ENCODE peak calls at places on chromosomes 3 and 15, in six cellular contexts. H is IMR-90, D is mesendoderm, P is H1, Y is neuronal stem cell, F is mesenchymal stem cell. E is an unnamed sample.

GRCh38 chr15:100114100-100114499 is 227.7 kb downstream of the ADAMTS17 start:
- DNase-seq in H (peak; percentile 92), D (no peak), P (no peak), Y (no peak), F (peak; percentile 89), E (no peak)

GRCh38 chr3:157311633-157312365 is 124.9 kb upstream of the PTX3 start:
- DNase-seq in H (peak; percentile 94), D (no peak), P (no peak), Y (no peak), F (peak; percentile 33), E (peak; percentile 76)

GRCh38 chr3:86180696-86181095 is 810.3 kb downstream of the VGLL3 start:
- DNase-seq in H (no peak), D (peak; percentile 71), P (no peak), Y (no peak), F (no peak), E (peak; percentile 1)

GRCh38 chr3:21654662-21655061 is 96.3 kb downstream of the ZNF385D start:
- DNase-seq in H (peak; percentile 78), D (no peak), P (no peak), Y (no peak), F (no peak), E (no peak)

GRCh38 chr15:44296625-44297524 is 8.4 kb downstream of the GOLM2 start:
- DNase-seq in H (peak; percentile 78), D (peak; percentile 80), P (no peak), Y (no peak), F (peak; percentile 65), E (no peak)

GRCh38 chr3:5791558-5791957 is 604.1 kb downstream of the EDEM1 start:
- DNase-seq in H (no peak), D (peak; percentile 57), P (no peak), Y (no peak), F (peak; percentile 45), E (no peak)

GRCh38 chr15:34018021-34018645 is 20.9 kb downstream of the AVEN start:
- DNase-seq in H (no peak), D (no peak), P (no peak), Y (no peak), F (no peak), E (no peak)

GRCh38 chr3:111989061-111989678 is 9.6 kb upstream of the TAGLN3 start:
- DNase-seq in H (peak; percentile 80), D (peak; percentile 74), P (no peak), Y (no peak), F (peak; percentile 78), E (peak; percentile 74)

GRCh38 chr3:67524046-67524445 is 130.4 kb downstream of the SUCLG2 start:
- DNase-seq in H (peak; percentile 32), D (no peak), P (no peak), Y (no peak), F (no peak), E (peak; percentile 70)

GRCh38 chr15:75436861-75437260 is 14.6 kb downstream of the SIN3A start:
- DNase-seq in H (no peak), D (no peak), P (no peak), Y (no peak), F (no peak), E (no peak)

GRCh38 chr3:138114988-138115971 is at the start of gene DZIP1L:
- DNase-seq in H (peak; percentile 70), D (peak; percentile 91), P (peak; percentile 84), Y (peak; percentile 76), F (peak; percentile 89), E (peak; percentile 45)

GRCh38 chr3:4531478-4532025 is 38.4 kb downstream of the ITPR1 start:
- DNase-seq in H (peak; percentile 1), D (peak; percentile 43), P (no peak), Y (no peak), F (no peak), E (no peak)

GRCh38 chr3:5198313-5198677 is 10.8 kb downstream of the EDEM1 start:
- DNase-seq in H (no peak), D (peak; percentile 74), P (no peak), Y (no peak), F (no peak), E (peak; percentile 54)

GRCh38 chr3:55750525-55750924 is 263.4 kb upstream of the WNT5A start:
- DNase-seq in H (peak; percentile 87), D (no peak), P (no peak), Y (no peak), F (peak; percentile 93), E (peak; percentile 76)

GRCh38 chr3:30610702-30611410 is 4.5 kb downstream of the TGFBR2 start:
- DNase-seq in H (no peak), D (no peak), P (no peak), Y (no peak), F (no peak), E (no peak)

GRCh38 chr3:57068437-57069089 is 8.1 kb downstream of the SPATA12 start:
- DNase-seq in H (peak; percentile 61), D (no peak), P (no peak), Y (no peak), F (peak; percentile 88), E (peak; percentile 45)

GRCh38 chr15:58469432-58470353 is 37.9 kb downstream of the LIPC start:
- DNase-seq in H (peak; percentile 97), D (peak; percentile 95), P (no peak), Y (no peak), F (peak; percentile 86), E (peak; percentile 97)

GRCh38 chr15:49238342-49238741 is 68.3 kb downstream of the GALK2 start:
- DNase-seq in H (peak; percentile 96), D (no peak), P (no peak), Y (no peak), F (peak; percentile 96), E (no peak)

GRCh38 chr3:38029400-38030125 is at the start of gene PLCD1:
- DNase-seq in H (no peak), D (peak; percentile 75), P (peak; percentile 86), Y (peak; percentile 81), F (peak; percentile 74), E (peak; percentile 32)
- H3K18ac ChIP-seq in H (peak within 1 kb of the TSS; percentile 89), D (peak within 1 kb of the TSS; percentile 20), P (peak within 1 kb of the TSS; percentile 83), Y (peak within 1 kb of the TSS; percentile 93), F (peak within 1 kb of the TSS; percentile 71), E (peak within 1 kb of the TSS; percentile 67)

GRCh38 chr15:62407962-62408361 is 242.9 kb upstream of the C2CD4B start:
- DNase-seq in H (no peak), D (no peak), P (no peak), Y (no peak), F (no peak), E (no peak)

GRCh38 chr15:62403164-62403809 is 238.2 kb upstream of the C2CD4B start:
- DNase-seq in H (peak; percentile 74), D (no peak), P (no peak), Y (no peak), F (peak; percentile 78), E (no peak)

GRCh38 chr15:62406268-62406667 is 241.2 kb upstream of the C2CD4B start:
- DNase-seq in H (no peak), D (no peak), P (no peak), Y (no peak), F (no peak), E (no peak)

GRCh38 chr15:62404194-62404985 is 239.3 kb upstream of the C2CD4B start:
- DNase-seq in H (no peak), D (no peak), P (no peak), Y (no peak), F (peak; percentile 46), E (no peak)

GRCh38 chr15:62407216-62407615 is 242.1 kb upstream of the C2CD4B start:
- DNase-seq in H (no peak), D (no peak), P (no peak), Y (no peak), F (no peak), E (no peak)
- H3K4me3 ChIP-seq in H (no peak overlapping the region), D (no peak overlapping the region), P (no peak overlapping the region), Y (no peak overlapping the region), F (no peak overlapping the region), E (no peak overlapping the region)

GRCh38 chr3:48475188-48475587 is 28.7 kb downstream of the ATRIP start:
- DNase-seq in H (no peak), D (no peak), P (no peak), Y (no peak), F (no peak), E (no peak)

GRCh38 chr3:48473617-48473952 is 27.0 kb downstream of the ATRIP start:
- DNase-seq in H (no peak), D (no peak), P (no peak), Y (no peak), F (no peak), E (no peak)

GRCh38 chr3:48474619-48475018 is 28.1 kb downstream of the ATRIP start:
- DNase-seq in H (no peak), D (peak; percentile 92), P (peak; percentile 81), Y (no peak), F (no peak), E (peak; percentile 9)

GRCh38 chr3:48472673-48472922 is 26.1 kb downstream of the ATRIP start:
- DNase-seq in H (no peak), D (no peak), P (no peak), Y (no peak), F (no peak), E (peak; percentile 73)

GRCh38 chr3:48472923-48473616 is 26.5 kb downstream of the ATRIP start:
- DNase-seq in H (peak; percentile 91), D (peak; percentile 98), P (peak; percentile 94), Y (peak; percentile 84), F (peak; percentile 98), E (peak; percentile 89)
- H2BK5ac ChIP-seq in H (peak overlapping the region; percentile 94), D (peak overlapping the region; percentile 31), P (peak overlapping the region; percentile 100), Y (peak overlapping the region; percentile 56), F (peak overlapping the region; percentile 49), E (peak overlapping the region; percentile 34)

GRCh38 chr3:172750069-172750367 is 508 bp upstream of the ECT2 start:
- DNase-seq in H (no peak), D (no peak), P (no peak), Y (no peak), F (no peak), E (peak; percentile 63)

GRCh38 chr3:172749201-172749965 is 1.1 kb upstream of the ECT2 start:
- DNase-seq in H (peak; percentile 96), D (peak; percentile 30), P (no peak), Y (no peak), F (peak; percentile 84), E (peak; percentile 79)

GRCh38 chr3:172750368-172751187 is at the start of gene ECT2:
- DNase-seq in H (peak; percentile 100), D (peak; percentile 100), P (peak; percentile 96), Y (peak; percentile 98), F (peak; percentile 100), E (peak; percentile 100)

GRCh38 chr3:172752651-172753050 is 2.1 kb downstream of the ECT2 start:
- DNase-seq in H (no peak), D (no peak), P (no peak), Y (no peak), F (no peak), E (no peak)

DNA sequence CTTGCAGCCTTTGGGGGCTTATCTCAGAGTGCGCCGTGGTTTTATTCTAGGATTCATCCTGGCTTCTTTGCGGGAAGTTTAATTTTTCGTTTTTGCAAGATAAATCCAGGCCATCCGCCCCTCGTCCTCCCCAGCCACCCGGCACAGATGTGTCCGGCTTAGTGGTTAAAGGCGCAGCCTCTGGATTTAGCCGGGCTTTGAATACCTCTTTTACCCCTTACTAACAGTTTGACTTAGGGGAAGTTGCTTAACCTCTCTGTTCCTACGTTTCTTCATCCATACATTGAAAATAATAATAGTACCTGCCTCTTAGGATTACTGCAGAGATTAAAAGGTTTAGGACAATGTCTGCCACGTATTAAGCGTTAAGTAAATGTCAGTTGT is 654 bp downstream of the ECT2 start:
- DNase-seq in H (peak; percentile 12), D (peak; percentile 56), P (no peak), Y (no peak), F (peak; percentile 52), E (no peak)
- H3K18ac ChIP-seq in H (peak overlapping the region; percentile 30), D (peak overlapping the region; percentile 54), P (peak overlapping the region; percentile 92), Y (peak overlapping the region; percentile 99), F (peak overlapping the region; percentile 97), E (peak overlapping the region; percentile 97)

GRCh38 chr3:13072239-13073041 is 789 bp downstream of the IQSEC1 start:
- DNase-seq in H (peak; percentile 2), D (peak; percentile 82), P (peak; percentile 61), Y (no peak), F (no peak), E (no peak)
- H3K4me3 ChIP-seq in H (no peak overlapping the region), D (no peak overlapping the region), P (peak overlapping the region; percentile 54), Y (peak overlapping the region; percentile 42), F (no peak overlapping the region), E (no peak overlapping the region)

E was measured in trophoblast cell.